ENCODE peak calls at places on chromosomes 2 and 18, in eight cellular contexts. D is A549, U is HepG2, F is endothelial cell of umbilical vein, Q is K562, H is H1, P is HCT116, O is GM12878. Z is an unnamed sample.

GRCh38 chr18:49920731-49921130 is 107.4 kb upstream of the ACAA2 start:
- DNase-seq in D (no peak), U (no peak), F (no peak), Q (no peak), H (no peak), P (no peak), O (no peak), Z (no peak)

GRCh38 chr2:9710311-9710710 is 79.5 kb upstream of the YWHAQ start:
- DNase-seq in D (no peak), U (no peak), F (no peak), Q (no peak), H (no peak), P (no peak), O (no peak), Z (no peak)

GRCh38 chr2:133532919-133533318 is 35.3 kb downstream of the NCKAP5 start:
- DNase-seq in D (peak), U (no peak), F (no peak), Q (no peak), H (no peak), P (no peak), O (no peak), Z (no peak)

GRCh38 chr18:49456794-49457193 is 3.7 kb downstream of the DYM start:
- DNase-seq in D (no peak), U (no peak), F (no peak), Q (peak), H (no peak), P (no peak), O (no peak), Z (no peak)

GRCh38 chr2:240915526-240916335 is 9.6 kb downstream of the CROCC2 start:
- DNase-seq in D (no peak), U (no peak), F (no peak), Q (no peak), H (no peak), P (no peak), O (no peak), Z (no peak)

GRCh38 chr18:28116461-28116860 is 60.5 kb downstream of the CDH2 start:
- DNase-seq in D (no peak), U (peak), F (peak), Q (no peak), H (no peak), P (no peak), O (no peak), Z (no peak)

GRCh38 chr2:31729442-31730092 is 148.8 kb upstream of the SRD5A2 start:
- DNase-seq in D (peak), U (peak), F (peak), Q (peak), H (no peak), P (peak), O (peak), Z (peak)

GRCh38 chr2:9967053-9967775 is 15.7 kb downstream of the GRHL1 start:
- DNase-seq in D (no peak), U (no peak), F (no peak), Q (peak), H (no peak), P (no peak), O (peak), Z (peak)

GRCh38 chr2:163570391-163570790 is 165.4 kb downstream of the FIGN start:
- DNase-seq in D (no peak), U (no peak), F (no peak), Q (no peak), H (no peak), P (no peak), O (no peak), Z (no peak)

GRCh38 chr18:37669991-37670534 is 104.5 kb upstream of the CELF4 start:
- DNase-seq in D (no peak), U (no peak), F (no peak), Q (peak), H (no peak), P (no peak), O (no peak), Z (no peak)

GRCh38 chr2:22634167-22634566 is 750.8 kb upstream of the KLHL29 start:
- DNase-seq in D (no peak), U (no peak), F (no peak), Q (no peak), H (no peak), P (no peak), O (no peak), Z (no peak)

GRCh38 chr2:236012155-236012554 is 156.0 kb downstream of the GBX2 start:
- DNase-seq in D (peak), U (peak), F (no peak), Q (no peak), H (no peak), P (no peak), O (no peak), Z (peak)

GRCh38 chr2:10493636-10494281 is 45.6 kb upstream of the ODC1 start:
- DNase-seq in D (peak), U (peak), F (no peak), Q (no peak), H (no peak), P (no peak), O (peak), Z (peak)

GRCh38 chr2:172380436-172381274 is 46.7 kb upstream of the ITGA6 start:
- DNase-seq in D (no peak), U (peak), F (peak), Q (no peak), H (peak), P (no peak), O (no peak), Z (peak)

GRCh38 chr2:237863102-237863511 is 3.7 kb downstream of the RAMP1 start:
- DNase-seq in D (no peak), U (no peak), F (no peak), Q (no peak), H (no peak), P (no peak), O (no peak), Z (no peak)

GRCh38 chr18:22167471-22168151 is 1.8 kb upstream of the GATA6 start:
- DNase-seq in D (peak), U (no peak), F (peak), Q (no peak), H (no peak), P (no peak), O (no peak), Z (no peak)
- TF ChIP-seq POLR2A in D (no peak), U (no peak), F (no peak), Q (no peak), H (no peak), P (no peak), O (no peak), Z (no peak)

DNA sequence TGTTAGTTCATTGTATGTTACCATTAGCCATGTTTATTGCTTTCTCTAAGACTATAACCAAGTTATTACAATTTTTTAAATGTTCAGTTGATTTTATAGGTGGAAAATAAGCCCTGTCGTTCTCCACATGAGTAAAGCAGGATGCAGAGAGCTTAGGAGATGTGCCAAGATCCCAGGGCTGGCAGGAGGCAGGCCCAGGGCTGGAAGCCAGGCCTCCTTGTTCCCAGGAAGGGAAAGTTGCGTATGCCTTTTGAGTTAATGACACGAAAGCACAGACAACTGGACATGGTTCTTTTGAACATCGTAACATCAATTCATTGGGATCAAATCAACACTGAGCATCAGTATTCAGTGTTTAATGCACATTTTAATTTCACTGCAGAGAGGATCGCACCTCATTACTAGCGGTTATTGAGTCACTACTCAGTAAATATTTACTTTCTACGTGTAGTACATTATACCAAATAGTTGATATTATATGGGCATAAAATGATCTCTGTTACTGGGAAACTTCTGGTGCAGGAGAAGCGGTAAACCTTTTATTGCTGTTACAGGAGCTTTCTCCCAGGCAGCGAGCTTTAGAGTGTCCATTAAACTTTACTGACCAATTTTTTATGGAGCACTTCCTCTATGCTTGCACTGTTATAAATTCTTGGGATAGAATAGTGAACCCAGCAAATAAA is 60.0 kb downstream of the RNF144A start:
- DNase-seq in D (peak), U (no peak), F (peak), Q (no peak), H (no peak), P (no peak), O (no peak), Z (no peak)
- TF ChIP-seq MAX in D (no peak), U (no peak), F (no peak), Q (no peak), H (no peak), P (no peak), O (no peak), Z (no peak)

GRCh38 chr18:79912409-79912991 is 39.0 kb downstream of the SLC66A2 start:
- DNase-seq in D (no peak), U (no peak), F (no peak), Q (no peak), H (no peak), P (no peak), O (no peak), Z (no peak)
- TF ChIP-seq POLR2A in D (no peak), U (no peak), F (no peak), Q (no peak), H (no peak), P (no peak), O (no peak), Z (no peak)

GRCh38 chr2:234395801-234396478 is 100.9 kb downstream of the ARL4C start:
- DNase-seq in D (no peak), U (no peak), F (no peak), Q (no peak), H (no peak), P (no peak), O (no peak), Z (no peak)
- TF ChIP-seq MAX in D (no peak), U (no peak), F (no peak), Q (no peak), H (no peak), P (no peak), O (no peak), Z (no peak)

GRCh38 chr2:179770029-179770428 is 91.4 kb downstream of the ZNF385B start:
- DNase-seq in D (no peak), U (no peak), F (no peak), Q (no peak), H (no peak), P (no peak), O (no peak), Z (no peak)

GRCh38 chr2:179771791-179772190 is 89.6 kb downstream of the ZNF385B start:
- DNase-seq in D (no peak), U (no peak), F (no peak), Q (no peak), H (no peak), P (no peak), O (no peak), Z (no peak)

GRCh38 chr2:179768765-179769164 is 92.6 kb downstream of the ZNF385B start:
- DNase-seq in D (no peak), U (no peak), F (peak), Q (no peak), H (no peak), P (no peak), O (no peak), Z (no peak)

GRCh38 chr2:179764710-179765109 is 96.7 kb downstream of the ZNF385B start:
- DNase-seq in D (no peak), U (no peak), F (no peak), Q (no peak), H (no peak), P (no peak), O (no peak), Z (no peak)

DNA sequence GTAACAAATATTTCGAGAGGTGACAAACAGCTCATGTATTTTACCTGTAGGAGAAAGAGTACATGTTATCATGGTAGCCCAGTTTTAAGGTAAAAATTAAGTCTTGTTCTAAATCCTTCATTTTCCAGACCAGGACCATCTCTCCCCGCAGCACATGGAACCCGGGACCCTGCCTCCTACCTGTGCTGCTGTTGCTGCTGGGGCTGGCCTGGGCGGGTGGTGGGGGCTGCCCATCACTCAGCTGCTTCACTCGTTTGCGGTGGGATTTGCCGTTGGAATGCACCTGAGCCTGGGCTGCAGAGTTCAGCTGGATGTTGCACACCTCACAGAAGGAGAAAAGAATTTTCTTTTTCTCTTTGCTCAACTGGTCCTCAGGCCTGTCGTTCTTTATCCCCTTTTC is 92.1 kb downstream of the ZNF385B start:
- DNase-seq in D (no peak), U (no peak), F (no peak), Q (no peak), H (no peak), P (no peak), O (no peak), Z (no peak)
- TF ChIP-seq POLR2A in D (no peak), U (no peak), F (no peak), Q (no peak), H (no peak), P (no peak), O (no peak), Z (no peak)

GRCh38 chr18:961644-962355 is 57.1 kb downstream of the ADCYAP1 start:
- DNase-seq in D (peak), U (peak), F (peak), Q (peak), H (peak), P (peak), O (no peak), Z (peak)

GRCh38 chr18:967037-967576 is 62.4 kb downstream of the ADCYAP1 start:
- DNase-seq in D (no peak), U (no peak), F (no peak), Q (peak), H (no peak), P (no peak), O (no peak), Z (peak)

GRCh38 chr18:966095-967036 is 61.7 kb downstream of the ADCYAP1 start:
- DNase-seq in D (no peak), U (no peak), F (no peak), Q (peak), H (no peak), P (no peak), O (no peak), Z (peak)

GRCh38 chr18:959854-960253 is 55.2 kb downstream of the ADCYAP1 start:
- DNase-seq in D (no peak), U (no peak), F (no peak), Q (no peak), H (no peak), P (no peak), O (no peak), Z (no peak)

DNA sequence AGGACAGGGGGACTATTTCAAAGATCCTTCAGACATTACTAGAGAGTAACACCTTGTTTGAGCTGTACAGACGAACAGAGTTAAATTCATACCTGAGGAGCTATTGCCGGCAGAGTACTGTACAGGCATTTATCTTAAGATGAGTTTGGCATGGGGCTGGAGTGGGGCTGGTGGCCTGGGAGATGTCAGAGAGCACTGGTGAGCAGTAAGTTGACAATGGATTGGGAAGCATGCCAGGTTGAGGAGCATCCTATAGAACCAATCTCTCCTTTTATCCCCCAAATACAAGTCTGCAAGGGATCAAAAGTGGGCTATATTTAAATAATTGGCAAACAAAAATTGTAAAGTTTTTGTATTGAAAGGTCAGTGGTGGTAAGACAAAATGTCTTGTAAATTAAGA is 58.6 kb downstream of the ADCYAP1 start:
- DNase-seq in D (no peak), U (no peak), F (no peak), Q (no peak), H (no peak), P (no peak), O (no peak), Z (no peak)
- TF ChIP-seq MAX in D (no peak), U (no peak), F (no peak), Q (no peak), H (no peak), P (no peak), O (no peak), Z (no peak)

DNA sequence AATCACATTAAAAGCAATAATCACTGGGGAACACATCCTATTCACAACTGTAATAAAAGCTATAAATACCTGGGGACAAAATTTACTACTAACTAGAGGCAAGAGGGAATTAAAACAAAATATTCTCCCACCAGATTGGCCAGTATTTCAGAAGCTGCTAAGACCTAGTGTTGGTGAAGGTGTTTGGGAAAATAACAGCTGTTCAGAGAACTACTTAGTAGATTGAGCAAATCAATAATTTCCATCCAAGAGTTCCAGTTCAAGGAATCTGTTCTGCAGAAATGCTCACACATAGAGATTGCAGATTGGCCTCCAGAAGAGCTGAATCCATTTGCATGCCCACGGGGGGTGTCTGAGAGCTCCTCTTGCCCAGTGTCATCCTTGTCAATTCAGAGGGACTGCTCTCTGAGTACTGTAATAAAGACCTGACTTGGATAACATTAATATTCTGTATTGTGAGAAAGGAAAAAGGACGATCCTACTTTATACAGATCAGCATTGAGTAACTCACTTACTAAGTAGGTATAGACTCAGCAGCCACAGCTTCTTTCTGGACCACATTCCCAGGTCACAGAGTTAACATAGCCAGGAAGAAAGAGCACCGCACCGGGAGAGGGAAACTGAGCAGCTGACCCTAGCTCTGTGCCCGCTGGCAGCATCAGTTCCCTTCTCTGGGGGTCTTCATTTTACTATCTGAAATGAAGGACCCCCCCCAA is 5.6 kb downstream of the TUBB6 start:
- DNase-seq in D (no peak), U (no peak), F (no peak), Q (no peak), H (no peak), P (no peak), O (no peak), Z (no peak)
- TF ChIP-seq POLR2A in D (no peak), U (no peak), F (peak), Q (no peak), H (no peak), P (no peak), O (no peak), Z (no peak)

GRCh38 chr2:37389984-37390765 is 45.7 kb downstream of the QPCT start:
- DNase-seq in D (peak), U (peak), F (peak), Q (peak), H (peak), P (peak), O (peak), Z (peak)

GRCh38 chr2:37390777-37391176 is 46.3 kb downstream of the QPCT start:
- DNase-seq in D (no peak), U (no peak), F (no peak), Q (no peak), H (no peak), P (no peak), O (no peak), Z (no peak)

GRCh38 chr2:37387143-37387835 is 42.9 kb downstream of the QPCT start:
- DNase-seq in D (no peak), U (no peak), F (no peak), Q (no peak), H (no peak), P (no peak), O (no peak), Z (no peak)

GRCh38 chr2:37389395-37389794 is 45.0 kb downstream of the QPCT start:
- DNase-seq in D (no peak), U (no peak), F (no peak), Q (no peak), H (no peak), P (no peak), O (no peak), Z (no peak)

DNA sequence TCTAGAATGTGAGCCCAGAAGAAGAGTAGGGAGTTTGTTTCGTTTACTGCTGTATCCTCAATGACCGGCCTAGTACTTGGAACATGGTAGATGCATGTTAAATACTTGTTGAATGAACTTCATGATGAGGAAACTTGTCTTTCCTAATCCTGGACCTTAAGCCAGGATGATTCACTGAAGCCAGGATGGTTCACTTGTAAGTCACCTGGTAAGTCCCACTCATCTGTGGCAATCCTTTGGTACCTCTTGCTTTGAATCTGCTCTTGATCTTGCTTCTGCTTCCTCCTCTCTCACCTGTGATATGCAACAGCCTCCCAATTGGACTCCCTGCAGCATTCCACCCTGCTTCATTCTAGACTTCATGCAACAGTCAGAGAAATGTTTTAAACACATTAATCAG is 43.6 kb downstream of the QPCT start:
- DNase-seq in D (peak), U (no peak), F (no peak), Q (no peak), H (no peak), P (no peak), O (no peak), Z (no peak)
- TF ChIP-seq MAX in D (no peak), U (no peak), F (no peak), Q (no peak), H (no peak), P (no peak), O (no peak), Z (no peak)

GRCh38 chr2:127420039-127420864 is 2.0 kb downstream of the PROC start:
- DNase-seq in D (no peak), U (no peak), F (no peak), Q (no peak), H (no peak), P (no peak), O (no peak), Z (no peak)

GRCh38 chr2:127419112-127419430 is 844 bp downstream of the PROC start:
- DNase-seq in D (no peak), U (no peak), F (no peak), Q (no peak), H (no peak), P (no peak), O (no peak), Z (no peak)

GRCh38 chr2:127421116-127421800 is 3.0 kb downstream of the PROC start:
- DNase-seq in D (no peak), U (no peak), F (no peak), Q (no peak), H (no peak), P (no peak), O (no peak), Z (no peak)

GRCh38 chr2:127418300-127419111 is at the start of gene PROC:
- DNase-seq in D (no peak), U (peak), F (no peak), Q (no peak), H (no peak), P (no peak), O (no peak), Z (no peak)

GRCh38 chr2:127419448-127420038 is 1.3 kb downstream of the PROC start:
- DNase-seq in D (no peak), U (peak), F (no peak), Q (no peak), H (no peak), P (no peak), O (no peak), Z (peak)
- TF ChIP-seq POLR2A in D (no peak), U (no peak), F (no peak), Q (no peak), H (no peak), P (no peak), O (no peak), Z (no peak)

Z was measured in NB4.